ENCODE peak calls at places on chromosomes 3 and 15, in ten cellular contexts. O is upper lobe of left lung; H is pancreas; T is AG10803; M is dorsolateral prefrontal cortex; W is colonic mucosa; B is CD8-positive, alpha-beta T cell; G is stomach; S is Calu3; R is choroid plexus epithelial cell. Q is an unnamed sample.
A peak's percentile ranks its signal among the peaks of the same experiment; 100 is the strongest.

GRCh38 chr3:142112601-142113000 is 36.7 kb downstream of the TFDP2 start:
- DNase-seq in O (no peak), H (no peak), T (no peak), M (no peak), W (no peak), B (no peak), G (no peak), S (peak; percentile 57), R (no peak), Q (no peak)

GRCh38 chr15:33293619-33294309 is 17.0 kb upstream of the RYR3 start:
- DNase-seq in O (peak; percentile 29), H (no peak), T (peak; percentile 18), M (no peak), W (no peak), B (no peak), G (no peak), S (no peak), R (peak; percentile 43), Q (no peak)

GRCh38 chr15:63362196-63362595 is 19.4 kb downstream of the CA12 start:
- DNase-seq in O (no peak), H (no peak), T (no peak), M (no peak), W (peak; percentile 73), B (no peak), G (peak; percentile 79), S (no peak), R (peak; percentile 46), Q (no peak)

GRCh38 chr3:69391554-69391953 is 5.7 kb upstream of the FRMD4B start:
- DNase-seq in O (no peak), H (no peak), T (no peak), M (no peak), W (no peak), B (no peak), G (no peak), S (no peak), R (no peak), Q (no peak)

GRCh38 chr15:99426431-99427105 is 139.2 kb upstream of the MEF2A start:
- DNase-seq in O (no peak), H (no peak), T (no peak), M (peak; percentile 12), W (peak; percentile 59), B (no peak), G (no peak), S (no peak), R (no peak), Q (no peak)

GRCh38 chr3:156705761-156706631 is 31.6 kb downstream of the TIPARP start:
- DNase-seq in O (no peak), H (no peak), T (no peak), M (no peak), W (no peak), B (no peak), G (no peak), S (no peak), R (peak; percentile 39), Q (no peak)

GRCh38 chr15:75955720-75956119 is 52.0 kb downstream of the FBXO22 start:
- DNase-seq in O (no peak), H (no peak), T (no peak), M (no peak), W (no peak), B (no peak), G (no peak), S (no peak), R (no peak), Q (no peak)

GRCh38 chr3:54870423-54870822 is 57.4 kb downstream of the LRTM1 start:
- DNase-seq in O (no peak), H (no peak), T (peak; percentile 98), M (no peak), W (no peak), B (no peak), G (no peak), S (peak; percentile 10), R (peak; percentile 96), Q (no peak)

GRCh38 chr15:25937796-25938195 is 74.7 kb upstream of the ATP10A start:
- DNase-seq in O (no peak), H (no peak), T (peak; percentile 35), M (no peak), W (no peak), B (no peak), G (no peak), S (no peak), R (no peak), Q (no peak)

GRCh38 chr3:142977399-142977728 is 13.9 kb upstream of the PAQR9 start:
- DNase-seq in O (no peak), H (no peak), T (no peak), M (no peak), W (no peak), B (no peak), G (no peak), S (no peak), R (no peak), Q (no peak)

GRCh38 chr3:121063628-121064027 is 155.6 kb downstream of the STXBP5L start:
- DNase-seq in O (no peak), H (no peak), T (no peak), M (no peak), W (no peak), B (no peak), G (no peak), S (no peak), R (no peak), Q (no peak)

GRCh38 chr3:108221403-108221802 is 821 bp downstream of the IFT57 start:
- DNase-seq in O (no peak), H (no peak), T (no peak), M (no peak), W (no peak), B (no peak), G (no peak), S (no peak), R (peak; percentile 5), Q (no peak)

GRCh38 chr3:10550705-10551104 is 45.3 kb upstream of the ATP2B2 start:
- DNase-seq in O (no peak), H (no peak), T (no peak), M (no peak), W (no peak), B (no peak), G (no peak), S (no peak), R (no peak), Q (no peak)

GRCh38 chr15:68218847-68219798 is 10.4 kb downstream of the CLN6 start:
- DNase-seq in O (no peak), H (no peak), T (no peak), M (no peak), W (peak; percentile 12), B (no peak), G (peak; percentile 1), S (no peak), R (no peak), Q (no peak)

DNA sequence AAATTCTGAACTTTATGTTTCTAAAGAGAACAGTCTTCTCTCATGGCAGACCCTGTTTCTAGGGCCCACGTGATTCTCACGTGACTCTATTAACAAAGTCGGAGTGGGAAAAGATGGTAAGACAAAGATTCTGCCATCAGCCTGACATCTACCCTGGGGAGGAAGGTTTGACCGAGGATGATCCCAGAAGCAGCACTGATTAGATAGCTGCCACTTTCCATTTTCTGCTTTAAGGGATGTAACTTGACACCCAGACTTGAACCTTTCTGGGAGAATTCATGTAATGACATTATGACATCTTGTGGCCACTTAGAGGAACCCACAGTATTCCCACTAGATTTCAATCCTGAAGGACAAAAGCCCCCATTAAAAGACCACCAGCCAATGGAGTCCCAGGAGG is 480.3 kb upstream of the PROK2 start:
- DNase-seq in O (no peak), H (no peak), T (peak; percentile 47), M (no peak), W (no peak), B (no peak), G (no peak), S (no peak), R (peak; percentile 58), Q (no peak)
- TF ChIP-seq CTCF in O (no peak), H (no peak), T (peak; percentile 57), M (peak; percentile 32), W (peak; percentile 26), B (no peak), G (no peak), S (no peak), R (peak; percentile 51), Q (no peak)

GRCh38 chr3:185680216-185680615 is 94.1 kb downstream of the SENP2 start:
- DNase-seq in O (no peak), H (no peak), T (peak; percentile 83), M (no peak), W (no peak), B (no peak), G (no peak), S (no peak), R (no peak), Q (no peak)

GRCh38 chr3:185678027-185678426 is 91.9 kb downstream of the SENP2 start:
- DNase-seq in O (no peak), H (no peak), T (no peak), M (no peak), W (no peak), B (no peak), G (no peak), S (no peak), R (no peak), Q (no peak)

GRCh38 chr3:185677146-185677829 is 91.2 kb downstream of the SENP2 start:
- DNase-seq in O (no peak), H (no peak), T (peak; percentile 79), M (no peak), W (peak; percentile 63), B (no peak), G (no peak), S (peak; percentile 83), R (peak; percentile 91), Q (no peak)
- TF ChIP-seq CTCF in O (peak; percentile 69), H (peak; percentile 46), T (peak; percentile 94), M (no peak), W (peak; percentile 74), B (no peak), G (peak; percentile 61), S (peak; percentile 94), R (peak; percentile 88), Q (no peak)

GRCh38 chr3:14369675-14370669 is 32.4 kb upstream of the SLC6A6 start:
- DNase-seq in O (peak; percentile 55), H (no peak), T (no peak), M (no peak), W (peak; percentile 76), B (no peak), G (peak; percentile 87), S (peak; percentile 89), R (no peak), Q (no peak)
- TF ChIP-seq CTCF in O (peak; percentile 18), H (no peak), T (no peak), M (no peak), W (peak; percentile 40), B (no peak), G (peak; percentile 9), S (peak; percentile 46), R (no peak), Q (no peak)

DNA sequence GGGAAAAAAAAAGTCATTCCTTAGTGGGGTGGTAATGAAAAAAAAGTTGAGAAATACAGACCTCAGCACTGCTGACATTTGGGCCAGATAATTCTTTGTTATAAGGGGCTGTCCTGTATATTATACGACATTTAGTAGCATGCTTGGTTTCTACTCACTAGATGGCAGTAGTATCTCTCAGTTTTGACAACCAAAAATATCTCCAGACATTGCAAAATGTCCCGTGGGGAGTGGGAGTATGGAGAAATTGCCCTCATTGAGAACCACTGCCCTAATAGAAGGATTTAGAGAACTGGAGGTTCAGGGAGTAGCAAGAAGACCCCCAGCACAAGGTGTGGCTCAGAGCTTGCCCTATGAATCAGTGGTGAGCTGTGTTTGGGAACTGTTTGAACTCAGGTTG is 28.6 kb upstream of the TEX264 start:
- DNase-seq in O (no peak), H (no peak), T (peak; percentile 8), M (no peak), W (no peak), B (no peak), G (no peak), S (no peak), R (peak; percentile 47), Q (no peak)
- TF ChIP-seq CTCF in O (no peak), H (no peak), T (peak; percentile 41), M (peak; percentile 30), W (no peak), B (peak; percentile 13), G (no peak), S (no peak), R (peak; percentile 54), Q (no peak)

Q was measured in activated B cell treated with CpG ODN at 0.5 μM for 24 hours.